ENCODE peak calls at places on chromosomes 12 and 14, in five cellular contexts. Y is astrocyte of the cerebellum, R is HCT116, U is foreskin fibroblast, V is right lobe of liver. F is an unnamed sample.

GRCh38 chr12:19574606-19575005 is 135.3 kb downstream of the AEBP2 start:
- DNase-seq in Y (no peak), R (no peak), U (no peak), V (no peak), F (no peak)

GRCh38 chr14:59564356-59564755 is 12.3 kb downstream of the CCDC175 start:
- DNase-seq in Y (no peak), R (no peak), U (no peak), V (no peak), F (no peak)

GRCh38 chr12:110279976-110280783 is 867 bp upstream of the ATP2A2 start:
- DNase-seq in Y (no peak), R (no peak), U (peak), V (peak), F (no peak)

GRCh38 chr12:2360630-2361170 is 307.9 kb downstream of the CACNA1C start:
- DNase-seq in Y (no peak), R (no peak), U (no peak), V (no peak), F (no peak)

GRCh38 chr12:67651380-67651695 is 2.8 kb downstream of the DYRK2 start:
- DNase-seq in Y (peak), R (no peak), U (peak), V (no peak), F (no peak)

GRCh38 chr12:79186506-79186905 is 321.9 kb downstream of the SYT1 start:
- DNase-seq in Y (no peak), R (no peak), U (no peak), V (no peak), F (no peak)

GRCh38 chr12:19431407-19432308 is 7.6 kb upstream of the AEBP2 start:
- DNase-seq in Y (peak), R (no peak), U (peak), V (no peak), F (peak)

GRCh38 chr12:122827258-122827657 is 8.0 kb upstream of the HIP1R start:
- DNase-seq in Y (no peak), R (no peak), U (no peak), V (no peak), F (no peak)

GRCh38 chr12:3228587-3228986 is 151.4 kb downstream of the TSPAN9 start:
- DNase-seq in Y (no peak), R (no peak), U (no peak), V (no peak), F (peak)

GRCh38 chr14:75648066-75648838 is 12.4 kb downstream of the ERG28 start:
- DNase-seq in Y (peak), R (peak), U (peak), V (peak), F (peak)

GRCh38 chr12:29113101-29113500 is 36.0 kb upstream of the FAR2 start:
- DNase-seq in Y (no peak), R (peak), U (peak), V (no peak), F (peak)

GRCh38 chr12:106903241-106903950 is 52.3 kb upstream of the TMEM263 start:
- DNase-seq in Y (peak), R (peak), U (peak), V (peak), F (no peak)

GRCh38 chr14:104239866-104240301 is 101.5 kb downstream of the KIF26A start:
- DNase-seq in Y (no peak), R (no peak), U (no peak), V (no peak), F (no peak)

DNA sequence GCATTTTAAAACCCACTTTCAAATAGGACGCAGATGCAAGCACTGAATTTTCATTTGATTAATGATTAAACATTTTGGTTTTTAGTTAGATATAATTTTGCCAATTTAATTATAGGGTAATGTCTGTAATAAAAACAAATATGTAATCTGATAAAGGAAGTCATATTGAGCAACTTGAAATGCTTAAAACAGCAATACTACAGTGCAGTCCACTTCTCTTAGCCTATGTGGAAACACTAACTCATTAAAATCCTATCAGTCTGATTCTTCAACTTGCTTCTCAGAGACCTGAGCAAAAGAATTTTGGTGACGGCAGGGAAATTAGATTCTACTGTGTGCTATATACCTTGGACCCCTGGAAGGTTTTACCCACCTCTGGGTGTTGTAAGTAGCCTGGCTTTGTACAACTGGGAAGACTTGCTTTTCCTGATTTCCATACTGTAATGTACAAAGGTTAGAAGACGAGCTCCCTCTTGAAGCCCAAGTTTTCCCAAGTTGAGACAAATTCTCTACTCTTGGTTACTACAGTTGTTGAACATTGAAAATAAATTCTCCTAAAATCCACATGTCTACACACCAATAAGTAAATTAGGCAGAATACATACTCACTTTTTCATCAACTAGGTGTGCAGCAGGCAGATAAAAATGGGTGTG is 4.2 kb downstream of the TRHDE start:
- DNase-seq in Y (no peak), R (no peak), U (no peak), V (no peak), F (no peak)
- H3K4me3 ChIP-seq in Y (peak), R (no peak), U (peak), V (no peak), F (peak)

GRCh38 chr14:21220874-21221477 is 48.3 kb downstream of the HNRNPC start:
- DNase-seq in Y (no peak), R (no peak), U (no peak), V (no peak), F (no peak)
- H3K4me3 ChIP-seq in Y (no peak), R (no peak), U (no peak), V (no peak), F (no peak)

GRCh38 chr14:49526101-49526500 is 60.1 kb downstream of the RPS29 start:
- DNase-seq in Y (no peak), R (no peak), U (no peak), V (no peak), F (no peak)
- H3K4me3 ChIP-seq in Y (no peak), R (no peak), U (no peak), V (no peak), F (no peak)

GRCh38 chr14:95265106-95266094 is 54.3 kb downstream of the CLMN start:
- DNase-seq in Y (peak), R (peak), U (peak), V (no peak), F (peak)
- H3K4me3 ChIP-seq in Y (no peak), R (peak), U (no peak), V (no peak), F (no peak)

GRCh38 chr12:49336645-49337584 is at the start of gene C1QL4:
- DNase-seq in Y (peak), R (peak), U (peak), V (peak), F (no peak)
- H3K4me3 ChIP-seq in Y (peak), R (peak), U (peak), V (peak), F (peak)

F was measured in HFF-Myc.